ENCODE peak calls at places on chromosomes 13 and 19, in nine cellular contexts. K is AG09309; L is HFFc6; H is nucleus accumbens; P is BJ; M is fibroblast of the aortic adventitia; R is HEK293T; Y is left lung; B is CD4-positive, alpha-beta T cell. S is an unnamed sample.

GRCh38 chr13:30995331-30995730 is 62.9 kb downstream of the TEX26 start:
- DNase-seq in K (no peak), Y (no peak), H (no peak), M (no peak), L (no peak), P (no peak), B (no peak), R (no peak), S (no peak)

GRCh38 chr19:38512277-38512676 is 78.8 kb downstream of the RYR1 start:
- DNase-seq in H (no peak), P (no peak), R (no peak), B (no peak), L (no peak), K (no peak), Y (no peak), M (no peak), S (no peak)

GRCh38 chr13:54029720-54030119 is 1001.1 kb downstream of the OLFM4 start:
- DNase-seq in P (no peak), B (no peak), L (no peak), K (no peak), M (no peak), H (no peak), R (no peak), Y (no peak), S (no peak)

GRCh38 chr13:99979453-99980200 is 2.0 kb upstream of the ZIC2 start:
- DNase-seq in M (no peak), H (no peak), Y (no peak), R (no peak), P (no peak), B (no peak), L (no peak), K (no peak), S (peak; percentile 17)

GRCh38 chr19:55459950-55460657 is 1.3 kb downstream of the ISOC2 start:
- DNase-seq in L (peak; percentile 23), Y (no peak), K (no peak), B (no peak), H (no peak), R (no peak), P (no peak), M (peak; percentile 65), S (no peak)

GRCh38 chr19:3481241-3482090 is 1.1 kb upstream of the SMIM24 start:
- DNase-seq in H (no peak), P (no peak), M (no peak), R (no peak), B (no peak), K (no peak), Y (no peak), L (no peak), S (peak; percentile 34)

GRCh38 chr13:84902243-84902642 is 897.0 kb downstream of the SLITRK6 start:
- DNase-seq in B (no peak), Y (no peak), P (no peak), H (no peak), L (no peak), R (no peak), M (no peak), K (no peak), S (no peak)

GRCh38 chr19:5743640-5744039 is 23.2 kb downstream of the CATSPERD start:
- DNase-seq in L (peak; percentile 4), K (no peak), R (no peak), M (peak; percentile 7), Y (no peak), P (no peak), H (no peak), B (no peak), S (no peak)

GRCh38 chr19:9668544-9668943 is 6.4 kb downstream of the ZNF562 start:
- DNase-seq in K (no peak), Y (no peak), H (no peak), L (no peak), B (no peak), P (no peak), M (no peak), R (no peak), S (no peak)

GRCh38 chr19:51480590-51480989 is 2.3 kb downstream of the CEACAM18 start:
- DNase-seq in P (no peak), Y (no peak), B (no peak), R (peak; percentile 32), H (no peak), L (no peak), K (no peak), M (peak; percentile 4), S (no peak)

GRCh38 chr13:50843256-50844043 is at the start of gene DLEU7:
- DNase-seq in B (no peak), R (no peak), L (no peak), K (no peak), M (no peak), P (no peak), H (no peak), Y (peak; percentile 78), S (no peak)

GRCh38 chr19:28981994-28982393 is 231.0 kb downstream of the UQCRFS1 start:
- DNase-seq in B (no peak), M (no peak), Y (no peak), H (no peak), R (no peak), P (no peak), L (no peak), K (no peak), S (no peak)

GRCh38 chr13:105545811-105546210 is 989.7 kb downstream of the EFNB2 start:
- DNase-seq in K (no peak), M (no peak), Y (no peak), B (no peak), H (no peak), P (no peak), R (no peak), L (no peak), S (no peak)

GRCh38 chr19:1698636-1699035 is 46.2 kb upstream of the TCF3 start:
- DNase-seq in M (no peak), B (no peak), R (no peak), Y (no peak), P (no peak), H (no peak), K (no peak), L (no peak), S (no peak)

GRCh38 chr19:12843999-12844732 is 5.9 kb downstream of the MAST1 start:
- DNase-seq in Y (no peak), B (no peak), M (no peak), P (no peak), K (no peak), R (no peak), L (no peak), H (no peak), S (no peak)

GRCh38 chr13:87671031-87671823 is at the start of gene SLITRK5:
- DNase-seq in H (no peak), B (no peak), P (no peak), K (no peak), R (peak; percentile 91), Y (peak; percentile 90), L (peak; percentile 19), M (peak; percentile 5), S (peak; percentile 73)

GRCh38 chr19:13841339-13842293 is 35.3 kb upstream of the NANOS3 start:
- DNase-seq in M (no peak), K (no peak), P (no peak), Y (peak; percentile 92), L (peak; percentile 59), B (no peak), R (no peak), H (no peak), S (peak; percentile 66)

GRCh38 chr13:38494445-38494844 is 144.8 kb downstream of the UFM1 start:
- DNase-seq in P (no peak), H (no peak), R (no peak), B (no peak), Y (no peak), K (no peak), L (no peak), M (no peak), S (no peak)

GRCh38 chr13:71856548-71856947 is 10.5 kb downstream of the DACH1 start:
- DNase-seq in L (no peak), H (no peak), P (no peak), R (no peak), M (no peak), B (no peak), K (no peak), Y (no peak), S (no peak)

GRCh38 chr13:42071667-42072419 is 23.4 kb downstream of the DGKH start:
- DNase-seq in Y (no peak), K (no peak), R (no peak), L (no peak), H (no peak), M (peak; percentile 58), P (no peak), B (no peak), S (no peak)

GRCh38 chr13:113589251-113589960 is 4.9 kb downstream of the TFDP1 start:
- DNase-seq in K (no peak), Y (no peak), R (no peak), M (no peak), H (no peak), P (no peak), L (no peak), B (no peak), S (no peak)

GRCh38 chr13:112213467-112214245 is 146.7 kb downstream of the SOX1 start:
- DNase-seq in L (no peak), M (no peak), Y (no peak), P (no peak), B (no peak), H (no peak), R (peak; percentile 7), K (no peak), S (no peak)

GRCh38 chr13:77316430-77316829 is 10.5 kb downstream of the MYCBP2 start:
- DNase-seq in M (no peak), K (no peak), Y (no peak), B (no peak), R (no peak), P (no peak), L (no peak), H (no peak), S (no peak)

GRCh38 chr19:55400281-55401087 is 7.1 kb downstream of the UBE2S start:
- DNase-seq in P (no peak), B (no peak), K (no peak), M (no peak), Y (no peak), L (no peak), H (no peak), R (no peak), S (no peak)

GRCh38 chr19:30052122-30053075 is 110.4 kb downstream of the URI1 start:
- DNase-seq in R (no peak), P (no peak), H (no peak), Y (no peak), B (no peak), L (no peak), K (no peak), M (no peak), S (no peak)

GRCh38 chr13:78709028-78709427 is 50.1 kb upstream of the OBI1 start:
- DNase-seq in P (no peak), B (no peak), K (no peak), M (peak; percentile 4), H (no peak), L (no peak), R (no peak), Y (no peak), S (peak; percentile 6)

GRCh38 chr13:84574851-84575250 is 692.6 kb upstream of the SLITRK1 start:
- DNase-seq in H (no peak), P (peak; percentile 5), R (peak; percentile 16), B (no peak), M (peak; percentile 62), K (peak; percentile 11), Y (no peak), L (peak; percentile 49), S (peak; percentile 5)

GRCh38 chr13:112968380-112968909 is 569 bp upstream of the MCF2L start:
- DNase-seq in P (no peak), B (peak; percentile 34), H (no peak), R (no peak), Y (peak; percentile 84), K (no peak), L (no peak), M (no peak), S (peak; percentile 29)

GRCh38 chr13:42753697-42754096 is 27.7 kb upstream of the FAM216B start:
- DNase-seq in Y (no peak), P (no peak), H (no peak), L (no peak), B (no peak), K (no peak), M (no peak), R (no peak), S (no peak)

GRCh38 chr19:48565090-48565489 is 13.1 kb downstream of the SULT2B1 start:
- DNase-seq in H (no peak), R (no peak), P (no peak), L (peak; percentile 74), K (no peak), M (no peak), Y (no peak), B (no peak), S (peak; percentile 54)

GRCh38 chr19:40229484-40229883 is 3.0 kb upstream of the CCNP start:
- DNase-seq in B (no peak), M (peak; percentile 37), R (no peak), K (no peak), H (no peak), P (no peak), L (peak; percentile 65), Y (no peak), S (peak; percentile 92)